ENCODE peak calls at places on chromosomes 11 and 22, in nine cellular contexts. One of them, this sample, is unnamed.

GRCh38 chr11:110856993-110857812 is 145.0 kb upstream of the ARHGAP20 start:
- DNase-seq in anterior cingulate cortex: no peak
- DNase-seq in GM23248: peak
- DNase-seq in kidney: no peak
- DNase-seq in cardiac fibroblast: peak
- DNase-seq in choroid plexus epithelial cell: peak
- DNase-seq in stimulated activated CD4-positive, alpha-beta T cell treated with anti-CD3 and anti-CD28 coated beads, Interleukin-4, amount 100 ng/mL, for 24 hours: no peak
- DNase-seq in HTR-8/SVneo: no peak
- DNase-seq in suprapubic skin: no peak
- DNase-seq in this sample: no peak

GRCh38 chr11:2361565-2361964 is 15.5 kb upstream of the CD81 start:
- DNase-seq in HTR-8/SVneo: no peak
- DNase-seq in stimulated activated CD4-positive, alpha-beta T cell treated with anti-CD3 and anti-CD28 coated beads, Interleukin-4, amount 100 ng/mL, for 24 hours: no peak
- DNase-seq in kidney: no peak
- DNase-seq in cardiac fibroblast: no peak
- DNase-seq in GM23248: no peak
- DNase-seq in choroid plexus epithelial cell: no peak
- DNase-seq in anterior cingulate cortex: no peak
- DNase-seq in suprapubic skin: no peak
- DNase-seq in this sample: no peak

GRCh38 chr11:63592975-63593395 is 21.2 kb downstream of the PLAAT3 start:
- DNase-seq in stimulated activated CD4-positive, alpha-beta T cell treated with anti-CD3 and anti-CD28 coated beads, Interleukin-4, amount 100 ng/mL, for 24 hours: no peak
- DNase-seq in kidney: no peak
- DNase-seq in cardiac fibroblast: peak
- DNase-seq in anterior cingulate cortex: peak
- DNase-seq in suprapubic skin: no peak
- DNase-seq in choroid plexus epithelial cell: peak
- DNase-seq in GM23248: peak
- DNase-seq in HTR-8/SVneo: no peak
- DNase-seq in this sample: no peak

GRCh38 chr22:50250555-50251471 is at the start of gene HDAC10:
- DNase-seq in choroid plexus epithelial cell: peak
- DNase-seq in anterior cingulate cortex: no peak
- DNase-seq in kidney: peak
- DNase-seq in suprapubic skin: no peak
- DNase-seq in HTR-8/SVneo: no peak
- DNase-seq in GM23248: peak
- DNase-seq in cardiac fibroblast: peak
- DNase-seq in stimulated activated CD4-positive, alpha-beta T cell treated with anti-CD3 and anti-CD28 coated beads, Interleukin-4, amount 100 ng/mL, for 24 hours: peak
- DNase-seq in this sample: peak

GRCh38 chr11:128361451-128362020 is 225.8 kb downstream of the ETS1 start:
- DNase-seq in HTR-8/SVneo: peak
- DNase-seq in stimulated activated CD4-positive, alpha-beta T cell treated with anti-CD3 and anti-CD28 coated beads, Interleukin-4, amount 100 ng/mL, for 24 hours: no peak
- DNase-seq in GM23248: peak
- DNase-seq in suprapubic skin: no peak
- DNase-seq in cardiac fibroblast: peak
- DNase-seq in anterior cingulate cortex: no peak
- DNase-seq in choroid plexus epithelial cell: peak
- DNase-seq in kidney: no peak
- DNase-seq in this sample: peak

GRCh38 chr11:69137148-69137844 is 18.4 kb upstream of the SMIM38 start:
- DNase-seq in suprapubic skin: no peak
- DNase-seq in kidney: no peak
- DNase-seq in anterior cingulate cortex: no peak
- DNase-seq in choroid plexus epithelial cell: no peak
- DNase-seq in cardiac fibroblast: no peak
- DNase-seq in stimulated activated CD4-positive, alpha-beta T cell treated with anti-CD3 and anti-CD28 coated beads, Interleukin-4, amount 100 ng/mL, for 24 hours: no peak
- DNase-seq in GM23248: no peak
- DNase-seq in HTR-8/SVneo: no peak
- DNase-seq in this sample: no peak

GRCh38 chr11:61713464-61713863 is 33.3 kb downstream of the DAGLA start:
- DNase-seq in kidney: no peak
- DNase-seq in anterior cingulate cortex: no peak
- DNase-seq in HTR-8/SVneo: no peak
- DNase-seq in choroid plexus epithelial cell: no peak
- DNase-seq in suprapubic skin: no peak
- DNase-seq in stimulated activated CD4-positive, alpha-beta T cell treated with anti-CD3 and anti-CD28 coated beads, Interleukin-4, amount 100 ng/mL, for 24 hours: no peak
- DNase-seq in cardiac fibroblast: no peak
- DNase-seq in GM23248: no peak
- DNase-seq in this sample: no peak

GRCh38 chr11:61418136-61418535 is 11.6 kb downstream of the CPSF7 start:
- DNase-seq in cardiac fibroblast: peak
- DNase-seq in stimulated activated CD4-positive, alpha-beta T cell treated with anti-CD3 and anti-CD28 coated beads, Interleukin-4, amount 100 ng/mL, for 24 hours: no peak
- DNase-seq in anterior cingulate cortex: no peak
- DNase-seq in choroid plexus epithelial cell: no peak
- DNase-seq in GM23248: peak
- DNase-seq in suprapubic skin: no peak
- DNase-seq in kidney: no peak
- DNase-seq in HTR-8/SVneo: no peak
- DNase-seq in this sample: no peak

GRCh38 chr11:116732740-116733385 is 39.9 kb downstream of the BUD13 start:
- DNase-seq in HTR-8/SVneo: peak
- DNase-seq in kidney: no peak
- DNase-seq in stimulated activated CD4-positive, alpha-beta T cell treated with anti-CD3 and anti-CD28 coated beads, Interleukin-4, amount 100 ng/mL, for 24 hours: peak
- DNase-seq in suprapubic skin: peak
- DNase-seq in choroid plexus epithelial cell: peak
- DNase-seq in GM23248: peak
- DNase-seq in anterior cingulate cortex: peak
- DNase-seq in cardiac fibroblast: peak
- DNase-seq in this sample: peak

GRCh38 chr11:68313574-68314202 is 1.3 kb downstream of the LRP5 start:
- DNase-seq in choroid plexus epithelial cell: peak
- DNase-seq in stimulated activated CD4-positive, alpha-beta T cell treated with anti-CD3 and anti-CD28 coated beads, Interleukin-4, amount 100 ng/mL, for 24 hours: no peak
- DNase-seq in anterior cingulate cortex: no peak
- DNase-seq in HTR-8/SVneo: no peak
- DNase-seq in kidney: no peak
- DNase-seq in suprapubic skin: no peak
- DNase-seq in GM23248: peak
- DNase-seq in cardiac fibroblast: peak
- DNase-seq in this sample: no peak

GRCh38 chr22:31036671-31037550 is 44.2 kb upstream of the SMTN start:
- DNase-seq in stimulated activated CD4-positive, alpha-beta T cell treated with anti-CD3 and anti-CD28 coated beads, Interleukin-4, amount 100 ng/mL, for 24 hours: no peak
- DNase-seq in kidney: peak
- DNase-seq in choroid plexus epithelial cell: no peak
- DNase-seq in anterior cingulate cortex: no peak
- DNase-seq in HTR-8/SVneo: peak
- DNase-seq in GM23248: peak
- DNase-seq in cardiac fibroblast: peak
- DNase-seq in suprapubic skin: no peak
- DNase-seq in this sample: no peak

GRCh38 chr11:120200677-120201076 is 10.2 kb upstream of the OAF start:
- DNase-seq in cardiac fibroblast: no peak
- DNase-seq in GM23248: no peak
- DNase-seq in choroid plexus epithelial cell: no peak
- DNase-seq in suprapubic skin: no peak
- DNase-seq in anterior cingulate cortex: no peak
- DNase-seq in kidney: no peak
- DNase-seq in stimulated activated CD4-positive, alpha-beta T cell treated with anti-CD3 and anti-CD28 coated beads, Interleukin-4, amount 100 ng/mL, for 24 hours: no peak
- DNase-seq in HTR-8/SVneo: no peak
- DNase-seq in this sample: no peak

GRCh38 chr11:132785878-132786277 is 746.4 kb downstream of the OPCML start:
- DNase-seq in anterior cingulate cortex: no peak
- DNase-seq in kidney: no peak
- DNase-seq in cardiac fibroblast: no peak
- DNase-seq in GM23248: no peak
- DNase-seq in choroid plexus epithelial cell: no peak
- DNase-seq in suprapubic skin: no peak
- DNase-seq in HTR-8/SVneo: no peak
- DNase-seq in stimulated activated CD4-positive, alpha-beta T cell treated with anti-CD3 and anti-CD28 coated beads, Interleukin-4, amount 100 ng/mL, for 24 hours: no peak
- DNase-seq in this sample: no peak

GRCh38 chr11:133402551-133402950 is 129.8 kb downstream of the OPCML start:
- DNase-seq in stimulated activated CD4-positive, alpha-beta T cell treated with anti-CD3 and anti-CD28 coated beads, Interleukin-4, amount 100 ng/mL, for 24 hours: no peak
- DNase-seq in suprapubic skin: no peak
- DNase-seq in kidney: no peak
- DNase-seq in GM23248: no peak
- DNase-seq in choroid plexus epithelial cell: no peak
- DNase-seq in HTR-8/SVneo: no peak
- DNase-seq in cardiac fibroblast: no peak
- DNase-seq in anterior cingulate cortex: no peak
- DNase-seq in this sample: no peak

GRCh38 chr11:32312865-32313403 is 122.4 kb downstream of the WT1 start:
- DNase-seq in GM23248: peak
- DNase-seq in kidney: no peak
- DNase-seq in cardiac fibroblast: peak
- DNase-seq in anterior cingulate cortex: no peak
- DNase-seq in HTR-8/SVneo: peak
- DNase-seq in choroid plexus epithelial cell: peak
- DNase-seq in suprapubic skin: no peak
- DNase-seq in stimulated activated CD4-positive, alpha-beta T cell treated with anti-CD3 and anti-CD28 coated beads, Interleukin-4, amount 100 ng/mL, for 24 hours: peak
- DNase-seq in this sample: no peak

GRCh38 chr11:57644748-57645715 is 4.7 kb downstream of the YPEL4 start:
- DNase-seq in cardiac fibroblast: peak
- DNase-seq in kidney: peak
- DNase-seq in GM23248: peak
- DNase-seq in anterior cingulate cortex: peak
- DNase-seq in choroid plexus epithelial cell: peak
- DNase-seq in suprapubic skin: peak
- DNase-seq in stimulated activated CD4-positive, alpha-beta T cell treated with anti-CD3 and anti-CD28 coated beads, Interleukin-4, amount 100 ng/mL, for 24 hours: peak
- DNase-seq in HTR-8/SVneo: peak
- DNase-seq in this sample: peak

GRCh38 chr22:46267431-46268279 is at the start of gene TTC38:
- DNase-seq in kidney: peak
- DNase-seq in anterior cingulate cortex: peak
- DNase-seq in suprapubic skin: peak
- DNase-seq in GM23248: peak
- DNase-seq in HTR-8/SVneo: peak
- DNase-seq in choroid plexus epithelial cell: peak
- DNase-seq in cardiac fibroblast: peak
- DNase-seq in stimulated activated CD4-positive, alpha-beta T cell treated with anti-CD3 and anti-CD28 coated beads, Interleukin-4, amount 100 ng/mL, for 24 hours: peak
- DNase-seq in this sample: peak

GRCh38 chr11:108698844-108699642 is 34.2 kb downstream of the DDX10 start:
- DNase-seq in choroid plexus epithelial cell: peak
- DNase-seq in stimulated activated CD4-positive, alpha-beta T cell treated with anti-CD3 and anti-CD28 coated beads, Interleukin-4, amount 100 ng/mL, for 24 hours: no peak
- DNase-seq in kidney: no peak
- DNase-seq in HTR-8/SVneo: no peak
- DNase-seq in GM23248: peak
- DNase-seq in cardiac fibroblast: peak
- DNase-seq in suprapubic skin: no peak
- DNase-seq in anterior cingulate cortex: no peak
- DNase-seq in this sample: peak

GRCh38 chr11:45333023-45333422 is 46.9 kb upstream of the SYT13 start:
- DNase-seq in anterior cingulate cortex: no peak
- DNase-seq in GM23248: no peak
- DNase-seq in choroid plexus epithelial cell: no peak
- DNase-seq in HTR-8/SVneo: no peak
- DNase-seq in cardiac fibroblast: peak
- DNase-seq in suprapubic skin: no peak
- DNase-seq in stimulated activated CD4-positive, alpha-beta T cell treated with anti-CD3 and anti-CD28 coated beads, Interleukin-4, amount 100 ng/mL, for 24 hours: no peak
- DNase-seq in kidney: no peak
- DNase-seq in this sample: peak

GRCh38 chr22:20590477-20591294 is 83.3 kb downstream of the MED15 start:
- DNase-seq in suprapubic skin: no peak
- DNase-seq in choroid plexus epithelial cell: no peak
- DNase-seq in GM23248: no peak
- DNase-seq in anterior cingulate cortex: no peak
- DNase-seq in HTR-8/SVneo: no peak
- DNase-seq in stimulated activated CD4-positive, alpha-beta T cell treated with anti-CD3 and anti-CD28 coated beads, Interleukin-4, amount 100 ng/mL, for 24 hours: no peak
- DNase-seq in kidney: no peak
- DNase-seq in cardiac fibroblast: no peak
- DNase-seq in this sample: no peak

GRCh38 chr11:122578168-122578825 is 77.2 kb upstream of the UBASH3B start:
- DNase-seq in GM23248: peak
- DNase-seq in anterior cingulate cortex: no peak
- DNase-seq in kidney: no peak
- DNase-seq in cardiac fibroblast: no peak
- DNase-seq in stimulated activated CD4-positive, alpha-beta T cell treated with anti-CD3 and anti-CD28 coated beads, Interleukin-4, amount 100 ng/mL, for 24 hours: no peak
- DNase-seq in HTR-8/SVneo: no peak
- DNase-seq in choroid plexus epithelial cell: peak
- DNase-seq in suprapubic skin: no peak
- DNase-seq in this sample: no peak

GRCh38 chr11:4881860-4882500 is at the start of gene OR51T1:
- DNase-seq in suprapubic skin: no peak
- DNase-seq in HTR-8/SVneo: no peak
- DNase-seq in kidney: no peak
- DNase-seq in GM23248: no peak
- DNase-seq in choroid plexus epithelial cell: peak
- DNase-seq in stimulated activated CD4-positive, alpha-beta T cell treated with anti-CD3 and anti-CD28 coated beads, Interleukin-4, amount 100 ng/mL, for 24 hours: no peak
- DNase-seq in cardiac fibroblast: peak
- DNase-seq in anterior cingulate cortex: no peak
- DNase-seq in this sample: no peak

GRCh38 chr11:10454902-10455631 is at the start of gene AMPD3:
- DNase-seq in choroid plexus epithelial cell: peak
- DNase-seq in cardiac fibroblast: peak
- DNase-seq in anterior cingulate cortex: no peak
- DNase-seq in kidney: no peak
- DNase-seq in suprapubic skin: no peak
- DNase-seq in stimulated activated CD4-positive, alpha-beta T cell treated with anti-CD3 and anti-CD28 coated beads, Interleukin-4, amount 100 ng/mL, for 24 hours: peak
- DNase-seq in HTR-8/SVneo: peak
- DNase-seq in GM23248: peak
- DNase-seq in this sample: peak

GRCh38 chr11:2812371-2812991 is 73.1 kb downstream of the CDKN1C start:
- DNase-seq in choroid plexus epithelial cell: peak
- DNase-seq in anterior cingulate cortex: no peak
- DNase-seq in GM23248: no peak
- DNase-seq in suprapubic skin: no peak
- DNase-seq in kidney: peak
- DNase-seq in cardiac fibroblast: no peak
- DNase-seq in HTR-8/SVneo: no peak
- DNase-seq in stimulated activated CD4-positive, alpha-beta T cell treated with anti-CD3 and anti-CD28 coated beads, Interleukin-4, amount 100 ng/mL, for 24 hours: no peak
- DNase-seq in this sample: no peak

GRCh38 chr11:134155946-134156865 is 67.6 kb downstream of the NCAPD3 start:
- DNase-seq in suprapubic skin: no peak
- DNase-seq in GM23248: no peak
- DNase-seq in kidney: no peak
- DNase-seq in HTR-8/SVneo: no peak
- DNase-seq in anterior cingulate cortex: no peak
- DNase-seq in cardiac fibroblast: no peak
- DNase-seq in stimulated activated CD4-positive, alpha-beta T cell treated with anti-CD3 and anti-CD28 coated beads, Interleukin-4, amount 100 ng/mL, for 24 hours: no peak
- DNase-seq in choroid plexus epithelial cell: no peak
- DNase-seq in this sample: no peak

GRCh38 chr11:83456075-83456474 is 169.9 kb upstream of the CCDC90B start:
- DNase-seq in suprapubic skin: no peak
- DNase-seq in stimulated activated CD4-positive, alpha-beta T cell treated with anti-CD3 and anti-CD28 coated beads, Interleukin-4, amount 100 ng/mL, for 24 hours: no peak
- DNase-seq in HTR-8/SVneo: no peak
- DNase-seq in choroid plexus epithelial cell: no peak
- DNase-seq in cardiac fibroblast: no peak
- DNase-seq in GM23248: no peak
- DNase-seq in anterior cingulate cortex: no peak
- DNase-seq in kidney: no peak
- DNase-seq in this sample: no peak

GRCh38 chr22:35930933-35931332 is 97.7 kb downstream of the RBFOX2 start:
- DNase-seq in choroid plexus epithelial cell: peak
- DNase-seq in GM23248: peak
- DNase-seq in anterior cingulate cortex: no peak
- DNase-seq in cardiac fibroblast: peak
- DNase-seq in HTR-8/SVneo: peak
- DNase-seq in stimulated activated CD4-positive, alpha-beta T cell treated with anti-CD3 and anti-CD28 coated beads, Interleukin-4, amount 100 ng/mL, for 24 hours: no peak
- DNase-seq in suprapubic skin: no peak
- DNase-seq in kidney: no peak
- DNase-seq in this sample: peak

GRCh38 chr11:86931965-86932332 is 23.2 kb downstream of the FZD4 start:
- DNase-seq in anterior cingulate cortex: no peak
- DNase-seq in GM23248: peak
- DNase-seq in cardiac fibroblast: peak
- DNase-seq in choroid plexus epithelial cell: peak
- DNase-seq in stimulated activated CD4-positive, alpha-beta T cell treated with anti-CD3 and anti-CD28 coated beads, Interleukin-4, amount 100 ng/mL, for 24 hours: no peak
- DNase-seq in suprapubic skin: no peak
- DNase-seq in kidney: no peak
- DNase-seq in HTR-8/SVneo: peak
- DNase-seq in this sample: no peak

GRCh38 chr11:102793677-102794290 is 4.2 kb downstream of the MMP1 start:
- DNase-seq in HTR-8/SVneo: no peak
- DNase-seq in GM23248: no peak
- DNase-seq in stimulated activated CD4-positive, alpha-beta T cell treated with anti-CD3 and anti-CD28 coated beads, Interleukin-4, amount 100 ng/mL, for 24 hours: no peak
- DNase-seq in choroid plexus epithelial cell: no peak
- DNase-seq in suprapubic skin: no peak
- DNase-seq in anterior cingulate cortex: no peak
- DNase-seq in kidney: no peak
- DNase-seq in cardiac fibroblast: no peak
- DNase-seq in this sample: no peak

GRCh38 chr11:36300651-36301050 is 4.6 kb downstream of the PRR5L start:
- DNase-seq in GM23248: peak
- DNase-seq in cardiac fibroblast: peak
- DNase-seq in stimulated activated CD4-positive, alpha-beta T cell treated with anti-CD3 and anti-CD28 coated beads, Interleukin-4, amount 100 ng/mL, for 24 hours: no peak
- DNase-seq in anterior cingulate cortex: no peak
- DNase-seq in choroid plexus epithelial cell: peak
- DNase-seq in suprapubic skin: no peak
- DNase-seq in kidney: no peak
- DNase-seq in HTR-8/SVneo: no peak
- DNase-seq in this sample: no peak

GRCh38 chr11:32758291-32758690 is 36.2 kb downstream of the CCDC73 start:
- DNase-seq in anterior cingulate cortex: no peak
- DNase-seq in choroid plexus epithelial cell: no peak
- DNase-seq in kidney: no peak
- DNase-seq in GM23248: no peak
- DNase-seq in stimulated activated CD4-positive, alpha-beta T cell treated with anti-CD3 and anti-CD28 coated beads, Interleukin-4, amount 100 ng/mL, for 24 hours: no peak
- DNase-seq in HTR-8/SVneo: no peak
- DNase-seq in suprapubic skin: no peak
- DNase-seq in cardiac fibroblast: no peak
- DNase-seq in this sample: no peak